ENCODE peak calls at places on chromosomes 7 and 10, in four cellular contexts. B is choroid plexus epithelial cell, J is IMR-90, K is cardiac fibroblast. Y is an unnamed sample.

GRCh38 chr7:142592231-142592630 is 157.0 kb upstream of the PRSS1 start:
- DNase-seq in B (no peak), K (no peak), J (no peak), Y (no peak)

GRCh38 chr7:90749774-90750173 is 153.7 kb downstream of the CDK14 start:
- DNase-seq in K (peak; percentile 54), J (peak; percentile 33), B (peak; percentile 64), Y (peak; percentile 36)

GRCh38 chr7:98697485-98698240 is 80.6 kb downstream of the NPTX2 start:
- DNase-seq in B (no peak), J (no peak), K (no peak), Y (no peak)

GRCh38 chr10:81116990-81117389 is 579.3 kb downstream of the SH2D4B start:
- DNase-seq in J (no peak), K (no peak), B (no peak), Y (no peak)

GRCh38 chr7:113521468-113521867 is 397.3 kb downstream of the PPP1R3A start:
- DNase-seq in B (peak; percentile 18), J (peak; percentile 8), K (no peak), Y (no peak)

GRCh38 chr7:28958235-28958945 is at the start of gene TRIL:
- DNase-seq in B (peak; percentile 69), J (peak; percentile 50), K (peak; percentile 87), Y (peak; percentile 56)

GRCh38 chr7:128299109-128299514 is 44.6 kb downstream of the RBM28 start:
- DNase-seq in B (peak; percentile 11), K (no peak), J (no peak), Y (no peak)

GRCh38 chr7:51965454-51965853 is 648.8 kb upstream of the COBL start:
- DNase-seq in K (no peak), B (no peak), J (no peak), Y (no peak)

GRCh38 chr10:89867964-89868363 is 166.6 kb downstream of the KIF20B start:
- DNase-seq in J (peak; percentile 8), B (peak; percentile 64), K (peak; percentile 26), Y (peak; percentile 40)

GRCh38 chr7:36210542-36210941 is 57.5 kb downstream of the EEPD1 start:
- DNase-seq in J (peak; percentile 54), B (peak; percentile 56), K (no peak), Y (peak; percentile 26)

GRCh38 chr7:105673367-105674188 is 92.3 kb upstream of the EFCAB10 start:
- DNase-seq in J (no peak), K (no peak), B (no peak), Y (no peak)

GRCh38 chr7:109003742-109004141 is 434.1 kb downstream of the DNAJB9 start:
- DNase-seq in K (peak; percentile 0), J (no peak), B (peak; percentile 0), Y (no peak)

GRCh38 chr10:3154661-3155060 is 17.9 kb downstream of the PITRM1 start:
- DNase-seq in J (no peak), B (no peak), K (no peak), Y (no peak)

GRCh38 chr7:51543801-51544553 is 227.4 kb upstream of the COBL start:
- DNase-seq in B (no peak), J (no peak), K (no peak), Y (no peak)

GRCh38 chr7:50552139-50552538 is 13.1 kb downstream of the DDC start:
- DNase-seq in B (no peak), K (no peak), J (no peak), Y (no peak)

GRCh38 chr10:3655528-3655927 is 129.5 kb downstream of the KLF6 start:
- DNase-seq in K (no peak), B (no peak), J (no peak), Y (no peak)

GRCh38 chr7:114047889-114048288 is 129.1 kb upstream of the PPP1R3A start:
- DNase-seq in B (peak; percentile 85), J (peak; percentile 69), K (peak; percentile 59), Y (peak; percentile 67)

GRCh38 chr7:82017334-82017943 is 247.6 kb upstream of the HGF start:
- DNase-seq in B (peak; percentile 65), J (peak; percentile 65), K (peak; percentile 68), Y (peak; percentile 52)

GRCh38 chr10:86940677-86941076 is 16.7 kb downstream of the MMRN2 start:
- DNase-seq in J (no peak), B (no peak), K (no peak), Y (no peak)

GRCh38 chr10:91032614-91033248 is 111.8 kb upstream of the ANKRD1 start:
- DNase-seq in B (peak; percentile 89), J (peak; percentile 22), K (peak; percentile 75), Y (peak; percentile 62)

GRCh38 chr7:84021292-84021898 is 173.2 kb downstream of the SEMA3A start:
- DNase-seq in K (peak; percentile 65), J (peak; percentile 65), B (peak; percentile 26), Y (peak; percentile 22)

GRCh38 chr10:14153570-14154055 is 177.1 kb downstream of the FRMD4A start:
- DNase-seq in B (peak; percentile 62), K (peak; percentile 13), J (peak; percentile 37), Y (peak; percentile 9)

GRCh38 chr10:91043173-91043910 is 122.5 kb upstream of the ANKRD1 start:
- DNase-seq in J (peak; percentile 16), K (peak; percentile 66), B (peak; percentile 74), Y (peak; percentile 42)

GRCh38 chr7:129376076-129376777 is 58.0 kb upstream of the STRIP2 start:
- DNase-seq in K (peak; percentile 26), B (peak; percentile 59), J (peak; percentile 43), Y (peak; percentile 32)

GRCh38 chr7:36625247-36625646 is 99.0 kb downstream of the AOAH start:
- DNase-seq in K (no peak), B (no peak), J (no peak), Y (peak; percentile 16)

GRCh38 chr10:24926549-24926948 is 25.9 kb downstream of the PRTFDC1 start:
- DNase-seq in K (no peak), J (no peak), B (no peak), Y (no peak)

GRCh38 chr7:142832452-142832851 is 22.4 kb upstream of the EPHB6 start:
- DNase-seq in J (no peak), B (peak; percentile 34), K (peak; percentile 26), Y (peak; percentile 37)

GRCh38 chr7:26157520-26158105 is 5.6 kb downstream of the NFE2L3 start:
- DNase-seq in B (no peak), K (no peak), J (no peak), Y (no peak)